ENCODE peak calls at places on chromosomes 4 and X, in eight cellular contexts. One of them, this sample, is unnamed.

GRCh38 chr4:105828074-105828473 is 67.2 kb upstream of the NPNT start:
- DNase-seq in A549: no peak
- DNase-seq in GM23338: no peak
- DNase-seq in HCT116: no peak
- DNase-seq in cardiac fibroblast: no peak
- DNase-seq in kidney epithelial cell: no peak
- DNase-seq in astrocyte of the spinal cord: no peak
- DNase-seq in fibroblast of pulmonary artery: no peak
- DNase-seq in this sample: no peak

GRCh38 chr4:6272863-6273660 is 3.4 kb downstream of the WFS1 start:
- DNase-seq in A549: peak
- DNase-seq in GM23338: no peak
- DNase-seq in HCT116: no peak
- DNase-seq in cardiac fibroblast: peak
- DNase-seq in kidney epithelial cell: peak
- DNase-seq in astrocyte of the spinal cord: peak
- DNase-seq in fibroblast of pulmonary artery: peak
- DNase-seq in this sample: peak

GRCh38 chr4:171532968-171533367 is 280.2 kb upstream of the GALNTL6 start:
- DNase-seq in A549: no peak
- DNase-seq in GM23338: no peak
- DNase-seq in HCT116: no peak
- DNase-seq in cardiac fibroblast: no peak
- DNase-seq in kidney epithelial cell: no peak
- DNase-seq in astrocyte of the spinal cord: no peak
- DNase-seq in fibroblast of pulmonary artery: no peak
- DNase-seq in this sample: no peak

GRCh38 chrX:20263474-20263873 is 3.2 kb downstream of the RPS6KA3 start:
- DNase-seq in A549: peak
- DNase-seq in GM23338: no peak
- DNase-seq in HCT116: no peak
- DNase-seq in cardiac fibroblast: peak
- DNase-seq in kidney epithelial cell: no peak
- DNase-seq in astrocyte of the spinal cord: peak
- DNase-seq in fibroblast of pulmonary artery: peak
- DNase-seq in this sample: peak

GRCh38 chrX:111869639-111870034 is 6.3 kb upstream of the TRPC5OS start:
- DNase-seq in A549: peak
- DNase-seq in GM23338: peak
- DNase-seq in HCT116: peak
- DNase-seq in cardiac fibroblast: peak
- DNase-seq in kidney epithelial cell: no peak
- DNase-seq in astrocyte of the spinal cord: peak
- DNase-seq in fibroblast of pulmonary artery: peak
- DNase-seq in this sample: peak

GRCh38 chr4:177001271-177002175 is 208.8 kb upstream of the VEGFC start:
- DNase-seq in A549: peak
- DNase-seq in GM23338: no peak
- DNase-seq in HCT116: no peak
- DNase-seq in cardiac fibroblast: peak
- DNase-seq in kidney epithelial cell: peak
- DNase-seq in astrocyte of the spinal cord: peak
- DNase-seq in fibroblast of pulmonary artery: peak
- DNase-seq in this sample: peak

GRCh38 chrX:106999002-106999975 is 723 bp downstream of the MORC4 start:
- DNase-seq in A549: peak
- DNase-seq in GM23338: peak
- DNase-seq in HCT116: peak
- DNase-seq in cardiac fibroblast: peak
- DNase-seq in kidney epithelial cell: no peak
- DNase-seq in astrocyte of the spinal cord: peak
- DNase-seq in fibroblast of pulmonary artery: peak
- DNase-seq in this sample: peak

GRCh38 chr4:1200425-1201035 is 28.1 kb upstream of the SPON2 start:
- DNase-seq in A549: no peak
- DNase-seq in GM23338: no peak
- DNase-seq in HCT116: no peak
- DNase-seq in cardiac fibroblast: peak
- DNase-seq in kidney epithelial cell: peak
- DNase-seq in astrocyte of the spinal cord: peak
- DNase-seq in fibroblast of pulmonary artery: peak
- DNase-seq in this sample: peak

GRCh38 chrX:132751043-132751690 is 207.3 kb downstream of the HS6ST2 start:
- DNase-seq in A549: no peak
- DNase-seq in GM23338: peak
- DNase-seq in HCT116: no peak
- DNase-seq in cardiac fibroblast: no peak
- DNase-seq in kidney epithelial cell: no peak
- DNase-seq in astrocyte of the spinal cord: no peak
- DNase-seq in fibroblast of pulmonary artery: no peak
- DNase-seq in this sample: no peak

GRCh38 chr4:166165829-166166420 is 292.9 kb downstream of the TLL1 start:
- DNase-seq in A549: peak
- DNase-seq in GM23338: peak
- DNase-seq in HCT116: peak
- DNase-seq in cardiac fibroblast: peak
- DNase-seq in kidney epithelial cell: peak
- DNase-seq in astrocyte of the spinal cord: peak
- DNase-seq in fibroblast of pulmonary artery: peak
- DNase-seq in this sample: peak

GRCh38 chr4:114563536-114564315 is 34.9 kb upstream of the UGT8 start:
- DNase-seq in A549: no peak
- DNase-seq in GM23338: peak
- DNase-seq in HCT116: no peak
- DNase-seq in cardiac fibroblast: no peak
- DNase-seq in kidney epithelial cell: peak
- DNase-seq in astrocyte of the spinal cord: peak
- DNase-seq in fibroblast of pulmonary artery: peak
- DNase-seq in this sample: no peak

GRCh38 chrX:143664302-143664701 is 28.4 kb upstream of the SLITRK4 start:
- DNase-seq in A549: peak
- DNase-seq in GM23338: peak
- DNase-seq in HCT116: no peak
- DNase-seq in cardiac fibroblast: peak
- DNase-seq in kidney epithelial cell: no peak
- DNase-seq in astrocyte of the spinal cord: peak
- DNase-seq in fibroblast of pulmonary artery: peak
- DNase-seq in this sample: peak

GRCh38 chrX:13001961-13002671 is 27.2 kb downstream of the TMSB4X start:
- DNase-seq in A549: no peak
- DNase-seq in GM23338: no peak
- DNase-seq in HCT116: no peak
- DNase-seq in cardiac fibroblast: no peak
- DNase-seq in kidney epithelial cell: no peak
- DNase-seq in astrocyte of the spinal cord: no peak
- DNase-seq in fibroblast of pulmonary artery: no peak
- DNase-seq in this sample: no peak

DNA sequence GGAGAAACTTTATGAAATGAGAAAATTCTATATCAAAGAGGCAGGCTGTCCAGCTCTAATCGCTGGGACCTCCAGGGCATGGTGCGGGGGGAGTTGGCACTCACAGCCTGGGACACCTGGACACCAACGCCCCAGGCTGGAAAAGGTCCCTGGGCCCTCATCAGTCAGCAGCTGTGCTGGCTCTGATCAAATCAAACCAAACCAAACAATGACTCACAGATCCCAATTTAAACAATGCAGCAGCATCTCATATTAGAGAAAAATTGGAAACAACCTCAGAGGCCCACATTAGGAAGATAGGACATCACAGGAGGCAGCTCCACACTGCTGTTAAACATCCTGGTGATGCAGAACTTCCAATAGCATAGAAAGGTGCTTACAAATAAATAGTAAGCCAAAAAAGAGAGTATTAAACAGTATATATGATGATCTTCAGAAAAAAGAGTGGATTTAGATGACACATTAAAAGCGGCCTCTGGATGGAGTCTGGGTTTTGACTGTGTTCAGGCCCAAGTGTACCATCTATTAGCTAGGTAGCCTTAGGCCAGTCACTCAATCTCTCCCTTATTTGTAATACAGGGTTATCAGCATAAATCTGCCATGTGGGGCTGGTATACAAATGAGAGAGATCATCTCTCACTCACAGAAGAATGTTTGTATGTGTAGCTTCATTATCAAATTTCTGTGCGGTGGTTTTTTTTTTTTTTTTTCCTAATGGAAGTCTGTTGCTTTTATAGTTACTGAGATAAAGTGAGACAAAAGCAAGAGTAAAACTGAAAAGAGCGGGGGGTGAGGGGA is 12.9 kb downstream of the SLC2A9 start:
- DNase-seq in A549: no peak
- DNase-seq in GM23338: no peak
- DNase-seq in HCT116: no peak
- DNase-seq in cardiac fibroblast: peak
- DNase-seq in kidney epithelial cell: no peak
- DNase-seq in astrocyte of the spinal cord: peak
- DNase-seq in fibroblast of pulmonary artery: peak
- DNase-seq in this sample: peak
- H3K4me3 ChIP-seq in A549: no peak
- H3K4me3 ChIP-seq in GM23338: no peak
- H3K4me3 ChIP-seq in HCT116: no peak
- H3K4me3 ChIP-seq in cardiac fibroblast: no peak
- H3K4me3 ChIP-seq in kidney epithelial cell: no peak
- H3K4me3 ChIP-seq in astrocyte of the spinal cord: no peak
- H3K4me3 ChIP-seq in fibroblast of pulmonary artery: no peak
- H3K4me3 ChIP-seq in this sample: no peak

GRCh38 chr4:55398461-55398860 is 2.7 kb downstream of the TMEM165 start:
- DNase-seq in A549: no peak
- DNase-seq in GM23338: no peak
- DNase-seq in HCT116: no peak
- DNase-seq in cardiac fibroblast: peak
- DNase-seq in kidney epithelial cell: no peak
- DNase-seq in astrocyte of the spinal cord: no peak
- DNase-seq in fibroblast of pulmonary artery: peak
- DNase-seq in this sample: peak

GRCh38 chr4:55397024-55397520 is 1.3 kb downstream of the TMEM165 start:
- DNase-seq in A549: no peak
- DNase-seq in GM23338: no peak
- DNase-seq in HCT116: no peak
- DNase-seq in cardiac fibroblast: peak
- DNase-seq in kidney epithelial cell: no peak
- DNase-seq in astrocyte of the spinal cord: peak
- DNase-seq in fibroblast of pulmonary artery: peak
- DNase-seq in this sample: no peak

GRCh38 chr4:55397521-55398321 is 2.0 kb downstream of the TMEM165 start:
- DNase-seq in A549: no peak
- DNase-seq in GM23338: no peak
- DNase-seq in HCT116: no peak
- DNase-seq in cardiac fibroblast: peak
- DNase-seq in kidney epithelial cell: no peak
- DNase-seq in astrocyte of the spinal cord: peak
- DNase-seq in fibroblast of pulmonary artery: peak
- DNase-seq in this sample: peak

GRCh38 chr4:55399581-55399980 is 3.8 kb downstream of the TMEM165 start:
- DNase-seq in A549: no peak
- DNase-seq in GM23338: no peak
- DNase-seq in HCT116: no peak
- DNase-seq in cardiac fibroblast: no peak
- DNase-seq in kidney epithelial cell: no peak
- DNase-seq in astrocyte of the spinal cord: no peak
- DNase-seq in fibroblast of pulmonary artery: no peak
- DNase-seq in this sample: no peak

DNA sequence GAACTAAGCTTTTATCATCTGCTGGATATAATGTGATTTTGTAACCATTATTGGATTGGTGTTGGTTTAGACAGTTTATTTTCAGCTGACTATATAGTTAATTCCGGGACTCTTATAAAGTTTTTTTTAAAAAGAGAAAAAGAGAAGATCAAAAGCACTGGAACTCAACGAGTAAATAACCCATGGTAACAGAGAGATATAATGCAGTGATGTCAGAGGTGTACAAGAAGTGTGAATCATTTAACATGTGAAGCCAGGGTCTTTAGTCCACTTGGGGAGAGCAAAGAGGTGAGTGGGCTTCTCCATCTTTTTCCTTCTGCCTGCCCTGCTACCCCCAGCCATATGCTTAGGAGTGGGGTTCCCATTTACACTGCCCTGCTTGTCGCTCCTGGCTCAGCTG is 3.2 kb downstream of the TMEM165 start:
- DNase-seq in A549: no peak
- DNase-seq in GM23338: no peak
- DNase-seq in HCT116: no peak
- DNase-seq in cardiac fibroblast: no peak
- DNase-seq in kidney epithelial cell: no peak
- DNase-seq in astrocyte of the spinal cord: no peak
- DNase-seq in fibroblast of pulmonary artery: peak
- DNase-seq in this sample: peak
- H3K4me3 ChIP-seq in A549: peak
- H3K4me3 ChIP-seq in GM23338: peak
- H3K4me3 ChIP-seq in HCT116: no peak
- H3K4me3 ChIP-seq in cardiac fibroblast: peak
- H3K4me3 ChIP-seq in kidney epithelial cell: no peak
- H3K4me3 ChIP-seq in astrocyte of the spinal cord: peak
- H3K4me3 ChIP-seq in fibroblast of pulmonary artery: peak
- H3K4me3 ChIP-seq in this sample: peak

GRCh38 chrX:70445197-70445656 is 592 bp downstream of the DLG3 start:
- DNase-seq in A549: no peak
- DNase-seq in GM23338: peak
- DNase-seq in HCT116: no peak
- DNase-seq in cardiac fibroblast: no peak
- DNase-seq in kidney epithelial cell: no peak
- DNase-seq in astrocyte of the spinal cord: no peak
- DNase-seq in fibroblast of pulmonary artery: no peak
- DNase-seq in this sample: no peak
- H3K4me3 ChIP-seq in A549: peak
- H3K4me3 ChIP-seq in GM23338: peak
- H3K4me3 ChIP-seq in HCT116: no peak
- H3K4me3 ChIP-seq in cardiac fibroblast: no peak
- H3K4me3 ChIP-seq in kidney epithelial cell: no peak
- H3K4me3 ChIP-seq in astrocyte of the spinal cord: no peak
- H3K4me3 ChIP-seq in fibroblast of pulmonary artery: no peak
- H3K4me3 ChIP-seq in this sample: peak

GRCh38 chrX:71543316-71543715 is 10.4 kb downstream of the OGT start:
- DNase-seq in A549: peak
- DNase-seq in GM23338: no peak
- DNase-seq in HCT116: no peak
- DNase-seq in cardiac fibroblast: peak
- DNase-seq in kidney epithelial cell: peak
- DNase-seq in astrocyte of the spinal cord: peak
- DNase-seq in fibroblast of pulmonary artery: peak
- DNase-seq in this sample: peak

GRCh38 chrX:71542411-71542810 is 9.5 kb downstream of the OGT start:
- DNase-seq in A549: no peak
- DNase-seq in GM23338: no peak
- DNase-seq in HCT116: no peak
- DNase-seq in cardiac fibroblast: peak
- DNase-seq in kidney epithelial cell: no peak
- DNase-seq in astrocyte of the spinal cord: peak
- DNase-seq in fibroblast of pulmonary artery: peak
- DNase-seq in this sample: peak

GRCh38 chrX:71541546-71542022 is 8.7 kb downstream of the OGT start:
- DNase-seq in A549: no peak
- DNase-seq in GM23338: no peak
- DNase-seq in HCT116: no peak
- DNase-seq in cardiac fibroblast: peak
- DNase-seq in kidney epithelial cell: no peak
- DNase-seq in astrocyte of the spinal cord: peak
- DNase-seq in fibroblast of pulmonary artery: peak
- DNase-seq in this sample: peak

GRCh38 chrX:71542825-71543224 is 9.9 kb downstream of the OGT start:
- DNase-seq in A549: no peak
- DNase-seq in GM23338: no peak
- DNase-seq in HCT116: no peak
- DNase-seq in cardiac fibroblast: no peak
- DNase-seq in kidney epithelial cell: no peak
- DNase-seq in astrocyte of the spinal cord: no peak
- DNase-seq in fibroblast of pulmonary artery: no peak
- DNase-seq in this sample: no peak

GRCh38 chrX:71540801-71541545 is 8.1 kb downstream of the OGT start:
- DNase-seq in A549: no peak
- DNase-seq in GM23338: no peak
- DNase-seq in HCT116: no peak
- DNase-seq in cardiac fibroblast: no peak
- DNase-seq in kidney epithelial cell: no peak
- DNase-seq in astrocyte of the spinal cord: no peak
- DNase-seq in fibroblast of pulmonary artery: no peak
- DNase-seq in this sample: no peak
- H3K4me3 ChIP-seq in A549: no peak
- H3K4me3 ChIP-seq in GM23338: peak
- H3K4me3 ChIP-seq in HCT116: no peak
- H3K4me3 ChIP-seq in cardiac fibroblast: no peak
- H3K4me3 ChIP-seq in kidney epithelial cell: no peak
- H3K4me3 ChIP-seq in astrocyte of the spinal cord: no peak
- H3K4me3 ChIP-seq in fibroblast of pulmonary artery: no peak
- H3K4me3 ChIP-seq in this sample: no peak